ENCODE peak calls at places on chromosomes 3 and 15, in nine cellular contexts. W is tibial artery, R is psoas muscle, O is colonic mucosa, T is PC-3, C is lower lobe of right lung, X is IMR-90, V is neuronal stem cell, F is MM.1S. K is an unnamed sample.

GRCh38 chr15:90489514-90489913 is 40.2 kb upstream of the CRTC3 start:
- DNase-seq in W (no peak), C (no peak), T (no peak), V (no peak), X (no peak), O (no peak), R (no peak), F (no peak), K (no peak)

GRCh38 chr15:88894819-88895767 is at the start of gene HAPLN3:
- DNase-seq in W (peak), F (peak), T (no peak), C (no peak), O (peak), V (no peak), R (no peak), X (peak), K (no peak)

GRCh38 chr3:105490045-105490444 is 123.3 kb downstream of the ALCAM start:
- DNase-seq in V (no peak), R (no peak), O (no peak), C (no peak), X (no peak), W (no peak), F (no peak), T (no peak), K (no peak)

GRCh38 chr3:66499881-66500574 is 794 bp downstream of the LRIG1 start:
- DNase-seq in W (peak), T (no peak), F (no peak), C (peak), X (peak), O (peak), R (peak), V (no peak), K (no peak)

GRCh38 chr3:157354722-157355121 is 81.9 kb upstream of the PTX3 start:
- DNase-seq in R (no peak), O (peak), T (peak), W (no peak), V (no peak), X (peak), C (no peak), F (no peak), K (no peak)

GRCh38 chr3:134406331-134407246 is 32.3 kb upstream of the AMOTL2 start:
- DNase-seq in C (peak), V (peak), X (no peak), F (no peak), R (peak), T (no peak), O (peak), W (no peak), K (no peak)

GRCh38 chr3:23113455-23114171 is 89.5 kb upstream of the UBE2E2 start:
- DNase-seq in V (no peak), F (no peak), W (peak), X (peak), C (no peak), R (no peak), T (peak), O (no peak), K (peak)

GRCh38 chr3:149507491-149508324 is 33.2 kb downstream of the TM4SF4 start:
- DNase-seq in C (peak), F (no peak), W (peak), V (no peak), T (no peak), X (no peak), O (no peak), R (peak), K (no peak)

GRCh38 chr3:66480666-66481065 is 20.2 kb downstream of the LRIG1 start:
- DNase-seq in R (no peak), O (no peak), V (no peak), F (peak), W (no peak), C (no peak), T (no peak), X (peak), K (no peak)

DNA sequence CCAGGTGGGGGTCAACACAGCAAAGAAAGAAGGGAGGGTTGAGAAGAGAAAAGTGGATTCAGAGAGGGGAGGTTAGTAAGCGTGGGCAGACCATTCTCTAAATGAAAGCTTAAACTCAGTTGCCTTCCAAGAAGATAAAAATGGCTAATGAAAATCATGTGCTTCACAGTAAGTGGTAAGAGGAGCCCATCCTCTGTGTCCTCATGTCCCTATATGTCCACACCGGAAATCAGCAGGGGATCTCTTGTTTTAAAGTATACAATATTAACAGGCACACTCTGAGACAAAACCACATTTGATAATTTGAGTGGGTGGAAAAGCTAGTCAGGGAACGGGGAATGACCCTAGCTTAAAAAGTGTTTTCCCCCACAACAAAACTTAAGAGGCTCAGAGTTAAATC is 4.4 kb upstream of the FOXP1 start:
- DNase-seq in V (no peak), O (no peak), X (no peak), C (no peak), R (no peak), F (no peak), T (no peak), W (no peak), K (no peak)
- H3K27ac ChIP-seq in V (no peak), O (no peak), X (peak), C (no peak), R (no peak), F (no peak), T (no peak), W (peak), K (no peak)

GRCh38 chr15:56464893-56465520 is at the start of gene MNS1:
- DNase-seq in W (peak), O (peak), X (peak), R (peak), V (peak), T (peak), C (peak), F (no peak), K (peak)
- H3K27ac ChIP-seq in W (peak), O (no peak), X (no peak), R (no peak), V (no peak), T (no peak), C (peak), F (no peak), K (no peak)

DNA sequence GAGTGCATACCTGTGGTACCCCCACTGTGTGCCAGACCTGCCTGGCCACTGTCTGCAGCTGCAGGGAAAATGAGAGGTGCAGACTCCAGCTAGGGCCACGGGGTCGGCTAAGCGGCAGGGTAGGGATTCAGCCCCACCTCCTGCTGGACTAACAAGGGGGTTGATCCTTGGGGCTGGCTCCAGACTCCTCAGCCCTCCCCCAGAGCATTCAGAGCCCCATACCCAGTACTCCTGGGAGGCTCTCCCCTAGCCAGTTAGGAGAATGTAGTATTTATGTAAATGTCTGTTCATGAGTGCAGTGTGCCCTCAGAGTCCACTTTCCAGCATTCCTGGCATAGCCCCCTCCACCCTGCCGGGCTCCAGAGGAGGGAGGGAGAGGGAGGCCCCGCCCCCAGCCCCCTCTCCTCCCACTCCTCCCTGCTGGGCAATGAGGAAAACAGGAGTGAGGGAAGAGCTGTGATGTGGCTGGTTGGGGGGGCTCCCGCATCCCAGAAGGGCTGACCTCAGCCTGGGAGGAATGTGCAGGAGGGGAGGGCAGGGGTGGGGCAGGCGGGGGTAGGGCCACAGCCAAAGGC is 4.5 kb upstream of the SEMA3B start:
- DNase-seq in F (no peak), X (peak), R (peak), W (peak), T (peak), V (peak), C (peak), O (peak), K (no peak)
- H3K27ac ChIP-seq in F (no peak), X (peak), R (peak), W (peak), T (peak), V (peak), C (peak), O (peak), K (peak)

GRCh38 chr3:43764471-43764870 is 73.7 kb downstream of the ABHD5 start:
- DNase-seq in X (no peak), R (no peak), V (no peak), W (no peak), T (no peak), O (no peak), F (no peak), C (no peak), K (no peak)

GRCh38 chr3:43764012-43764411 is 73.3 kb downstream of the ABHD5 start:
- DNase-seq in C (no peak), W (no peak), O (no peak), T (no peak), X (no peak), R (no peak), F (no peak), V (no peak), K (no peak)

GRCh38 chr3:43766672-43767465 is 76.1 kb downstream of the ABHD5 start:
- DNase-seq in W (no peak), T (peak), O (no peak), R (no peak), F (no peak), X (peak), C (no peak), V (no peak), K (peak)

GRCh38 chr3:43762486-43762885 is 71.7 kb downstream of the ABHD5 start:
- DNase-seq in R (no peak), C (no peak), X (no peak), W (no peak), V (no peak), F (no peak), O (no peak), T (no peak), K (no peak)

DNA sequence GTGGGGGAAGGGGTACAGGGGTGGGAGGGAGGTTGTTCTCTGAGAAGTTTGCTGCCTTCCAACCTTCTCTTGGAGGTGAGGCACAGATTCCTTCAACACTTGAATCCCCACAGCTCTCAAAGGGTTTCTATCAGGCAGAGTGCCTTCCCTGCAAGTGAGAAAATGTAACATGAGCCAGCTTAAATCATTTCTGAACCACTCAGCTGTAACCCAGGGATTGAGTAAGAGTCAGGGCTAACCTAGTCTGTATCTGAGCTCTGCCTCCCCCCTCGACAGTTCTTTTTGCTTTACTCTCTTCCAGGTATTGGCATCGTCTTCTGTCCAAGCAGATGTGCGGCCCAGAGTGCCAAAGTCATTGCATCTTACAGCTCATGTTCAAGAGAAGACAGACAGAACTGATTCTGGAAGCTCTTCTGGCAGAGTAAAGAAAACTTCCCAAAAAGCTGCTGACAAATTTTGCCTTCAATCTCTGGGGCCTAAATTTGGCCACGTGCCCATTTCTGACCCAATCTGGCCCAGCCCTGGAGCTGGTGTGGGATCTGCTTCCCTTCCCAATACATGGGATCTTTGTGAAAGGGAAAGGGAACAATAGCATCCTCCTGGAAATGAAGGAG is 74.8 kb downstream of the ABHD5 start:
- DNase-seq in O (no peak), T (peak), V (no peak), X (peak), W (no peak), R (peak), C (no peak), F (no peak), K (no peak)
- H3K27ac ChIP-seq in O (no peak), T (no peak), V (no peak), X (peak), W (no peak), R (peak), C (no peak), F (no peak), K (peak)

GRCh38 chr15:70723927-70724326 is 39.4 kb downstream of the UACA start:
- DNase-seq in F (no peak), X (no peak), R (no peak), C (no peak), O (no peak), T (no peak), W (no peak), V (no peak), K (no peak)

GRCh38 chr15:70722266-70723123 is 40.9 kb downstream of the UACA start:
- DNase-seq in W (no peak), T (peak), V (no peak), F (peak), O (no peak), X (peak), C (no peak), R (no peak), K (no peak)

GRCh38 chr15:70723124-70723427 is 40.3 kb downstream of the UACA start:
- DNase-seq in W (no peak), V (no peak), F (no peak), R (no peak), X (no peak), T (no peak), O (no peak), C (no peak), K (no peak)

GRCh38 chr15:70717237-70717793 is 46.0 kb downstream of the UACA start:
- DNase-seq in X (peak), C (no peak), O (no peak), F (no peak), T (peak), R (no peak), W (no peak), V (no peak), K (no peak)

GRCh38 chr15:70720228-70721016 is 42.9 kb downstream of the UACA start:
- DNase-seq in R (no peak), O (no peak), V (no peak), T (no peak), W (no peak), F (no peak), C (no peak), X (no peak), K (no peak)
- H3K27ac ChIP-seq in R (peak), O (no peak), V (no peak), T (no peak), W (no peak), F (no peak), C (no peak), X (no peak), K (no peak)

GRCh38 chr3:140204271-140204984 is 269.4 kb downstream of the CLSTN2 start:
- DNase-seq in V (no peak), T (no peak), X (no peak), F (no peak), W (no peak), O (no peak), R (no peak), C (no peak), K (no peak)
- H3K27ac ChIP-seq in V (no peak), T (no peak), X (no peak), F (no peak), W (no peak), O (no peak), R (no peak), C (no peak), K (no peak)

DNA sequence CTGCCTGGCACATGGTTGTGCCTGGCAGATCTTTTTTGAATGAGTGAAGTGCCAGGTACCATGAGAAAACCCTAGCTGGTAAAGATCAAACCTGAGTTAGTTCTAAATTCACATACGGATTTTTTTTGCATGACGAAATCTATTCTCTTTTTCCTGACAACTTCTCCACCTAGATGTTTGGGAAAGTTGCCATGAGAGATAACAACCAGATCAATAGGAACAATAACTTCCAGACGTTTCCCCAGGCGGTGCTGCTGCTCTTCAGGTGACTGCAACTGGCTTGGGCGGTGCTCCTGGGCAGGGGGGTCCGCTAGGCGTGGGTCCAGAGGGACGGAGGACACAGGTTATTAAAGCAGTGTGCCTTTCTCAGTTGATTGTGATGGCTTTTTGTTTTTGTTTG is 71.8 kb downstream of the CHDH start:
- DNase-seq in O (no peak), X (no peak), T (no peak), V (no peak), W (no peak), F (no peak), R (no peak), C (no peak), K (no peak)
- H3K27ac ChIP-seq in O (no peak), X (no peak), T (no peak), V (no peak), W (no peak), F (no peak), R (no peak), C (peak), K (no peak)

DNA sequence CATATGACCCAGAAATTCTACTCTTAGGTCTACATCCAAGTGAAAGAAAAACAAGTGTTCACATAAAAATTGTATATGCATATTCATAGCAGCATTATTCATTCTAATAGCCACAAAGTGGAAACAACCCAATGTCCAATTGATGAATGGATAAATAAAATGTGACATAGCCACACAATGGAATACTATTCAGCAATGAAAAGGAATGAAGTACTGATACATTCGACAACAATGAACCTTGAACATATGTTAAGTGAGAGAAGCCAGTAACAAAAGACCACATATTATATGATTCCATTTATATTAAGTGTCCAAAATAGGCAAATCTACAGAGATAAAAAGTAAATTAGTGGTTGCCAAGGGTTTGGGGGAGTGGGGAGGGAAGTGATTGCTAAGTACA is 70.2 kb upstream of the ACTC1 start:
- DNase-seq in O (no peak), C (no peak), X (no peak), V (no peak), T (no peak), W (no peak), R (no peak), F (no peak), K (no peak)
- H3K27ac ChIP-seq in O (no peak), C (no peak), X (no peak), V (no peak), T (no peak), W (no peak), R (no peak), F (no peak), K (no peak)

K was measured in epithelial cell of prostate.